ENCODE peak calls at places on chromosomes 7 and 10, in five cellular contexts. U is NCI-H2107, J is non-pigmented ciliary epithelial cell, V is hepatocyte, Y is right atrium auricular region. X is an unnamed sample.

GRCh38 chr7:1474736-1475135 is 15.5 kb upstream of the MICALL2 start:
- DNase-seq in U (no peak), J (no peak), V (no peak), Y (no peak), X (no peak)

GRCh38 chr7:91824201-91824600 is 56.3 kb downstream of the MTERF1 start:
- DNase-seq in U (no peak), J (no peak), V (no peak), Y (no peak), X (no peak)

GRCh38 chr10:8350250-8350967 is 295.9 kb downstream of the GATA3 start:
- DNase-seq in U (no peak), J (no peak), V (peak), Y (no peak), X (no peak)

GRCh38 chr10:22103701-22104100 is 100.2 kb upstream of the DNAJC1 start:
- DNase-seq in U (no peak), J (no peak), V (no peak), Y (no peak), X (no peak)

GRCh38 chr10:114615600-114616007 is 42.5 kb downstream of the ABLIM1 start:
- DNase-seq in U (no peak), J (no peak), V (no peak), Y (peak), X (no peak)

GRCh38 chr10:72171175-72171630 is 44.6 kb upstream of the ANAPC16 start:
- DNase-seq in U (no peak), J (peak), V (peak), Y (no peak), X (no peak)

GRCh38 chr7:55132890-55133551 is 114.2 kb downstream of the EGFR start:
- DNase-seq in U (no peak), J (peak), V (peak), Y (no peak), X (no peak)

GRCh38 chr7:20858913-20859312 is 72.2 kb upstream of the SP8 start:
- DNase-seq in U (no peak), J (no peak), V (no peak), Y (no peak), X (no peak)

GRCh38 chr7:40815512-40815911 is 680.7 kb downstream of the SUGCT start:
- DNase-seq in U (no peak), J (no peak), V (no peak), Y (no peak), X (no peak)

GRCh38 chr10:13100349-13101294 is 659 bp downstream of the OPTN start:
- DNase-seq in U (no peak), J (no peak), V (peak), Y (no peak), X (no peak)

GRCh38 chr10:130459011-130459410 is 322.8 kb downstream of the GLRX3 start:
- DNase-seq in U (no peak), J (no peak), V (no peak), Y (peak), X (peak)

GRCh38 chr7:149827089-149827981 is 10.8 kb upstream of the ZNF862 start:
- DNase-seq in U (no peak), J (no peak), V (no peak), Y (no peak), X (no peak)

GRCh38 chr7:2632717-2633537 is 1.1 kb downstream of the TTYH3 start:
- DNase-seq in U (peak), J (no peak), V (peak), Y (peak), X (no peak)

X was measured in mesenteric fat pad.